ENCODE peak calls at places on chromosome 4, in eight cellular contexts. I is glomerular endothelial cell; G is psoas muscle; F is EH; T is cerebellum; D is activated CD8-positive, alpha-beta memory T cell treated with anti-CD3 and anti-CD28 coated beads for 48 hours; R is endothelial cell; H is HL-60. Q is an unnamed sample.

GRCh38 chr4:54554339-54554990 is 103.3 kb upstream of the KIT start:
- DNase-seq in I (no peak), G (no peak), F (no peak), T (no peak), D (no peak), R (no peak), H (no peak), Q (no peak)

GRCh38 chr4:80036949-80037348 is 36.1 kb downstream of the ANTXR2 start:
- DNase-seq in I (no peak), G (no peak), F (peak), T (no peak), D (no peak), R (no peak), H (no peak), Q (peak)

GRCh38 chr4:17418010-17418409 is 93.9 kb downstream of the QDPR start:
- DNase-seq in I (no peak), G (no peak), F (no peak), T (no peak), D (no peak), R (no peak), H (no peak), Q (no peak)

GRCh38 chr4:170827562-170828260 is 738.0 kb upstream of the AADAT start:
- DNase-seq in I (no peak), G (no peak), F (no peak), T (no peak), D (no peak), R (no peak), H (no peak), Q (no peak)

GRCh38 chr4:44256414-44256813 is 192.2 kb downstream of the KCTD8 start:
- DNase-seq in I (no peak), G (no peak), F (no peak), T (no peak), D (no peak), R (no peak), H (no peak), Q (no peak)

GRCh38 chr4:20313237-20314030 is 61.7 kb downstream of the SLIT2 start:
- DNase-seq in I (no peak), G (no peak), F (no peak), T (no peak), D (no peak), R (peak), H (no peak), Q (no peak)

GRCh38 chr4:78056265-78057129 is 626 bp upstream of the FRAS1 start:
- DNase-seq in I (no peak), G (peak), F (peak), T (peak), D (no peak), R (peak), H (peak), Q (no peak)

GRCh38 chr4:11471613-11472012 is 42.9 kb upstream of the HS3ST1 start:
- DNase-seq in I (peak), G (no peak), F (no peak), T (no peak), D (peak), R (no peak), H (no peak), Q (peak)

GRCh38 chr4:152255437-152255836 is 280.5 kb downstream of the FBXW7 start:
- DNase-seq in I (no peak), G (no peak), F (peak), T (no peak), D (no peak), R (no peak), H (no peak), Q (no peak)

GRCh38 chr4:19382993-19383392 is 868.7 kb upstream of the SLIT2 start:
- DNase-seq in I (no peak), G (no peak), F (peak), T (no peak), D (no peak), R (no peak), H (no peak), Q (no peak)

GRCh38 chr4:140094701-140095420 is 59.1 kb downstream of the MAML3 start:
- DNase-seq in I (no peak), G (peak), F (no peak), T (peak), D (no peak), R (peak), H (peak), Q (peak)

GRCh38 chr4:76772498-76773106 is 125.3 kb downstream of the SOWAHB start:
- DNase-seq in I (no peak), G (no peak), F (peak), T (no peak), D (no peak), R (no peak), H (no peak), Q (no peak)

GRCh38 chr4:141077611-141078225 is 55.6 kb downstream of the RNF150 start:
- DNase-seq in I (no peak), G (no peak), F (no peak), T (peak), D (no peak), R (no peak), H (no peak), Q (no peak)

GRCh38 chr4:142817442-142817841 is 28.7 kb downstream of the INPP4B start:
- DNase-seq in I (no peak), G (no peak), F (peak), T (no peak), D (no peak), R (no peak), H (peak), Q (peak)

GRCh38 chr4:32790803-32791202 is 2070.6 kb downstream of the PCDH7 start:
- DNase-seq in I (no peak), G (no peak), F (no peak), T (no peak), D (no peak), R (no peak), H (no peak), Q (no peak)

GRCh38 chr4:124753941-124754581 is 41.5 kb upstream of the ANKRD50 start:
- DNase-seq in I (no peak), G (no peak), F (no peak), T (no peak), D (no peak), R (no peak), H (no peak), Q (no peak)

GRCh38 chr4:26272654-26273307 is 48.0 kb upstream of the RBPJ start:
- DNase-seq in I (no peak), G (no peak), F (no peak), T (no peak), D (no peak), R (no peak), H (peak), Q (peak)

GRCh38 chr4:113815826-113816225 is 54.3 kb upstream of the CAMK2D start:
- DNase-seq in I (no peak), G (no peak), F (no peak), T (no peak), D (no peak), R (no peak), H (no peak), Q (no peak)

GRCh38 chr4:142497606-142498005 is 348.5 kb downstream of the INPP4B start:
- DNase-seq in I (no peak), G (no peak), F (peak), T (no peak), D (no peak), R (no peak), H (no peak), Q (no peak)

GRCh38 chr4:183408791-183409190 is 35.6 kb upstream of the CDKN2AIP start:
- DNase-seq in I (no peak), G (no peak), F (no peak), T (no peak), D (no peak), R (no peak), H (no peak), Q (no peak)

GRCh38 chr4:82017680-82018079 is 356.1 kb downstream of the HNRNPD start:
- DNase-seq in I (no peak), G (no peak), F (peak), T (no peak), D (no peak), R (peak), H (no peak), Q (no peak)

GRCh38 chr4:71847300-71847699 is 63.4 kb upstream of the GC start:
- DNase-seq in I (no peak), G (no peak), F (no peak), T (no peak), D (no peak), R (no peak), H (no peak), Q (no peak)

GRCh38 chr4:185742766-185743165 is 69.2 kb downstream of the SORBS2 start:
- DNase-seq in I (no peak), G (no peak), F (no peak), T (no peak), D (no peak), R (no peak), H (no peak), Q (peak)

GRCh38 chr4:23635468-23635867 is 254.4 kb downstream of the PPARGC1A start:
- DNase-seq in I (no peak), G (no peak), F (no peak), T (no peak), D (no peak), R (no peak), H (no peak), Q (no peak)

GRCh38 chr4:78446607-78447006 is 105.0 kb upstream of the ANXA3 start:
- DNase-seq in I (no peak), G (no peak), F (no peak), T (no peak), D (no peak), R (no peak), H (no peak), Q (no peak)

GRCh38 chr4:40856836-40857362 is 107.1 kb downstream of the NSUN7 start:
- DNase-seq in I (no peak), G (peak), F (peak), T (peak), D (peak), R (peak), H (peak), Q (peak)

GRCh38 chr4:183492791-183493221 is 12.1 kb upstream of the ING2 start:
- DNase-seq in I (no peak), G (no peak), F (peak), T (no peak), D (no peak), R (no peak), H (no peak), Q (no peak)